ENCODE peak calls at places on chromosomes 6 and 20, in six cellular contexts. O is Peyer's patch, L is HCT116, F is A549, N is Panc1, J is neural progenitor cell. E is an unnamed sample. For H3K4me1, the result is how much of the 10 kb centered on the place peaks cover.

GRCh38 chr6:68642977-68643376 is 7.9 kb downstream of the ADGRB3 start:
- DNase-seq in J (no peak), L (no peak), F (no peak), N (no peak), O (no peak), E (no peak)

GRCh38 chr20:36613974-36614373 is 8.4 kb downstream of the RAB5IF start:
- DNase-seq in N (no peak), L (no peak), O (no peak), F (no peak), J (no peak), E (no peak)

GRCh38 chr6:166464418-166465400 is 82.0 kb upstream of the MPC1 start:
- DNase-seq in L (no peak), N (no peak), J (no peak), F (no peak), O (no peak), E (no peak)

GRCh38 chr6:36800223-36801095 is 38.8 kb downstream of the CPNE5 start:
- DNase-seq in J (no peak), L (no peak), O (no peak), N (no peak), F (no peak), E (no peak)

GRCh38 chr20:8432435-8433148 is 300.5 kb downstream of the PLCB1 start:
- DNase-seq in N (no peak), L (no peak), F (no peak), J (no peak), O (no peak), E (no peak)

GRCh38 chr6:90978046-90978445 is 391.2 kb upstream of the MAP3K7 start:
- DNase-seq in N (no peak), F (no peak), J (no peak), L (no peak), O (no peak), E (no peak)

GRCh38 chr6:107102414-107102805 is 12.9 kb downstream of the BEND3 start:
- DNase-seq in L (no peak), J (no peak), O (no peak), F (no peak), N (no peak), E (no peak)

GRCh38 chr6:24931296-24931695 is 4.5 kb downstream of the RIPOR2 start:
- DNase-seq in N (no peak), L (no peak), F (no peak), O (no peak), J (peak), E (peak)

GRCh38 chr6:167855825-167856425 is 29.2 kb downstream of the AFDN start:
- DNase-seq in L (peak), F (peak), N (peak), J (no peak), O (no peak), E (peak)

GRCh38 chr6:116390571-116390970 is 19.8 kb downstream of the DSE start:
- DNase-seq in F (no peak), N (no peak), O (no peak), J (no peak), L (no peak), E (no peak)

GRCh38 chr6:116393430-116393829 is 22.7 kb downstream of the DSE start:
- DNase-seq in O (no peak), J (no peak), F (no peak), N (no peak), L (no peak), E (no peak)

GRCh38 chr6:116395647-116396046 is 24.9 kb downstream of the DSE start:
- DNase-seq in N (no peak), O (no peak), J (no peak), L (no peak), F (no peak), E (no peak)

GRCh38 chr6:116389357-116389756 is 18.6 kb downstream of the DSE start:
- DNase-seq in L (no peak), F (no peak), J (no peak), N (no peak), O (no peak), E (no peak)

DNA sequence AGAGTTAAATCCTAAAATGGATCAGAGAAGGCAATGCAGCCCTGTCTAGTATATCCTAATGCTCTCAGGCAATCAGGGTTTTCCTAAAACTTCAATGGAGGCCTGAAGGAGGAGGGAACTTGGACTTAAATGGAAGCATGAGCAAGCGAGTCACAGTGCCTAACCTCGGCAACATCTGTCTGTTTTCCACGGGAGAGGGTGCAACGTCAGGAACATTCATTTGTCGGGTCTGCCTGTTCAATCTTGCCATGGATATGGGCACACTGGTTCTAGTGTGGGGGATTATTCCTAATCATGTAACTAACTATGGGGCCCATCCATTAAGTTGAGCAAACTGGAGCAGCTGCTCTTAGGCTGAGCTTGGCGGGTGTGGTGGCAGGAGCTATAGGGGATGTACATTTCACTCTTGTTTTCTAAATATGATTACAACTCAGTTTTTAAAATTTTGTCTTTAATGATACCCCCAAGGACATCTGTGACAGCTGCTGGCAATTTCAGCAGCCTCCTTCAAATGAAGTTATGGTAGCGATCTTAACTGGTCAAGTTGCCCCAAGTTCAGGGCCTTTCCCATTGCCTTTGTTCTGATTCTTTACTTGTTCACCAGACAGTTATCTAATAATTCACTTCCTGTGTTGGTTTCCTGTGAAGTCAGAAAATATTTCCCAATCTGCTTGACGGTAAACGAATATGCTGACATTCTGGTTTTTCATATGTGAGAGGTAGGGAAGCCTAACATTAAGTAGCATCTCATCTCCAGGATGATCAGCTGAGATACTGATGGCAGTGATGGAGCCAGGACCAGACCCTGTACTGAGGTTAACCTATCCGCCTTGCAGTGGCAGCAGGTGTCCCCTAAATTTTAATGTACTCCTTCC is 21.6 kb downstream of the DSE start:
- DNase-seq in J (no peak), L (no peak), F (no peak), O (no peak), N (no peak), E (peak)
- H3K4me1 ChIP-seq in J (under half), L (under half), F (under half), O (under half), N (under half), E (under half)

DNA sequence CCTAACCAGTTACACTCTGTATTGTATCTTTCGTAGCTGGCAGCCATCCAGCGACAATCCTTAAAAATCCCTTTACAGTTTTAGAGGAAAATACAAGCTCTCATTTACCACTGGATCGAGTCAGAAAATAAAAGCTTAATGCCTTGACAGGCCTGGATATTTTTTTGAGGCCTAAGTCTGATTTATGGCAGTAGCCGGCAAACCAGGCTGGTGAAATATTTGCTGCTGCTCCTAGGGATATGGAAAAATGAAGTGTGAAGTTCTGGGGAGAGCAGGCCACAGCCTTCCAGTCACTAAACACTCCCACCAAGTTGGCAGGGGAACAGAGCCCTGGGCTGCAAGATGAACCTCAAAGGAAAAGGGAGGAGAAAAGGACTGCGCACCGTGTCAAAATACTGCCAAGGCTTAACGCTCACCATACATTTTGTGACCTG is 213.0 kb upstream of the SUPT3H start:
- DNase-seq in J (no peak), O (no peak), L (no peak), N (no peak), F (no peak), E (peak)
- H3K27ac ChIP-seq in J (no peak), O (no peak), L (no peak), N (no peak), F (no peak), E (peak)

GRCh38 chr20:13250242-13250641 is 29.2 kb downstream of the ISM1 start:
- DNase-seq in O (no peak), J (no peak), N (no peak), L (no peak), F (no peak), E (no peak)

GRCh38 chr20:13245250-13245723 is 24.2 kb downstream of the ISM1 start:
- DNase-seq in N (no peak), O (no peak), L (no peak), J (no peak), F (no peak), E (no peak)

GRCh38 chr20:13251556-13251955 is 30.5 kb downstream of the ISM1 start:
- DNase-seq in L (no peak), J (no peak), N (no peak), O (no peak), F (no peak), E (no peak)

GRCh38 chr20:13243826-13244376 is 22.8 kb downstream of the ISM1 start:
- DNase-seq in N (no peak), L (no peak), O (no peak), J (no peak), F (peak), E (no peak)

GRCh38 chr20:13249118-13249859 is 28.2 kb downstream of the ISM1 start:
- DNase-seq in J (no peak), O (no peak), N (no peak), L (no peak), F (no peak), E (no peak)
- H3K4me1 ChIP-seq in J (under half), O (under half), N (under half), L (under half), F (under half), E (under half)

GRCh38 chr20:43658068-43658722 is 8.7 kb upstream of the MYBL2 start:
- DNase-seq in J (peak), N (no peak), O (no peak), L (no peak), F (peak), E (no peak)
- H3K27ac ChIP-seq in J (no peak), N (peak), O (peak), L (peak), F (peak), E (no peak)

GRCh38 chr6:16677458-16677857 is 83.8 kb downstream of the ATXN1 start:
- DNase-seq in J (no peak), F (no peak), L (no peak), O (no peak), N (no peak), E (no peak)
- H3K4me1 ChIP-seq in J (under half), F (half or more), L (half or more), O (under half), N (half or more), E (under half)

GRCh38 chr6:148343028-148343374 is 363 bp downstream of the SASH1 start:
- DNase-seq in J (no peak), O (no peak), L (no peak), N (no peak), F (no peak), E (no peak)
- H3K27ac ChIP-seq in J (peak), O (peak), L (peak), N (no peak), F (peak), E (no peak)